ENCODE peak calls at places on chromosomes 3 and 15, in five cellular contexts. N is putamen, G is GF-D8, Z is fibroblast of mammary gland, J is NAMALWA. H is an unnamed sample.

GRCh38 chr15:34642252-34642651 is 58.8 kb upstream of the GOLGA8B start:
- DNase-seq in N (no peak), G (no peak), Z (no peak), J (no peak), H (no peak)

GRCh38 chr3:10528046-10528445 is 22.7 kb upstream of the ATP2B2 start:
- DNase-seq in N (no peak), G (no peak), Z (no peak), J (no peak), H (no peak)

GRCh38 chr15:39642011-39642640 is 61.2 kb downstream of the THBS1 start:
- DNase-seq in N (peak; percentile 62), G (no peak), Z (peak; percentile 55), J (no peak), H (peak; percentile 80)

GRCh38 chr15:74050835-74051234 is 31.5 kb downstream of the GOLGA6A start:
- DNase-seq in N (no peak), G (no peak), Z (no peak), J (no peak), H (no peak)

GRCh38 chr15:68781766-68782588 is 38.7 kb downstream of the ANP32A start:
- DNase-seq in N (no peak), G (peak; percentile 87), Z (no peak), J (no peak), H (no peak)

GRCh38 chr3:16249336-16249735 is 15.4 kb downstream of the DPH3 start:
- DNase-seq in N (no peak), G (no peak), Z (peak; percentile 63), J (peak; percentile 52), H (peak; percentile 42)

GRCh38 chr3:115615001-115615447 is 8.3 kb upstream of the GAP43 start:
- DNase-seq in N (no peak), G (no peak), Z (peak; percentile 2), J (no peak), H (peak; percentile 46)

GRCh38 chr15:67146214-67146613 is 80.8 kb downstream of the SMAD3 start:
- DNase-seq in N (no peak), G (no peak), Z (peak; percentile 93), J (peak; percentile 43), H (peak; percentile 93)

GRCh38 chr15:93980149-93980911 is 251.0 kb upstream of the MCTP2 start:
- DNase-seq in N (no peak), G (no peak), Z (peak; percentile 44), J (no peak), H (no peak)

GRCh38 chr15:71195242-71195641 is 80.0 kb downstream of the THSD4 start:
- DNase-seq in N (no peak), G (no peak), Z (no peak), J (no peak), H (no peak)

GRCh38 chr3:89488800-89489580 is 381.6 kb downstream of the EPHA3 start:
- DNase-seq in N (no peak), G (no peak), Z (no peak), J (no peak), H (peak; percentile 48)

GRCh38 chr15:89646416-89647141 is 8.7 kb downstream of the KIF7 start:
- DNase-seq in N (no peak), G (no peak), Z (no peak), J (no peak), H (no peak)

GRCh38 chr3:184085389-184085852 is 11.4 kb upstream of the HTR3E start:
- DNase-seq in N (no peak), G (peak; percentile 42), Z (peak; percentile 58), J (no peak), H (peak; percentile 91)

GRCh38 chr3:186044427-186044826 is 64.5 kb downstream of the ETV5 start:
- DNase-seq in N (no peak), G (no peak), Z (no peak), J (no peak), H (no peak)

GRCh38 chr15:41798607-41799487 is 24.6 kb downstream of the MAPKBP1 start:
- DNase-seq in N (no peak), G (no peak), Z (peak; percentile 41), J (no peak), H (no peak)

GRCh38 chr15:82828064-82828463 is 18.6 kb downstream of the WHAMM start:
- DNase-seq in N (no peak), G (no peak), Z (peak; percentile 74), J (no peak), H (peak; percentile 68)

GRCh38 chr15:81498314-81498713 is 124.3 kb upstream of the TMC3 start:
- DNase-seq in N (no peak), G (no peak), Z (no peak), J (no peak), H (no peak)

GRCh38 chr3:33075996-33076395 is 20.9 kb downstream of the GLB1 start:
- DNase-seq in N (no peak), G (no peak), Z (peak; percentile 19), J (no peak), H (peak; percentile 38)

GRCh38 chr3:139227165-139227564 is 116.7 kb upstream of the MRPS22 start:
- DNase-seq in N (no peak), G (no peak), Z (no peak), J (no peak), H (no peak)

GRCh38 chr15:70376929-70377691 is 279.4 kb upstream of the TLE3 start:
- DNase-seq in N (no peak), G (peak; percentile 15), Z (peak; percentile 76), J (no peak), H (peak; percentile 61)

GRCh38 chr3:41267975-41268640 is 68.8 kb downstream of the CTNNB1 start:
- DNase-seq in N (no peak), G (no peak), Z (peak; percentile 98), J (no peak), H (peak; percentile 88)

GRCh38 chr15:96341465-96342142 is 11.1 kb downstream of the NR2F2 start:
- DNase-seq in N (no peak), G (no peak), Z (peak; percentile 48), J (no peak), H (no peak)

GRCh38 chr3:114058646-114059045 is 2.1 kb downstream of the QTRT2 start:
- DNase-seq in N (no peak), G (no peak), Z (peak; percentile 15), J (no peak), H (no peak)

GRCh38 chr3:118165413-118165812 is 869.2 kb downstream of the IGSF11 start:
- DNase-seq in N (no peak), G (no peak), Z (no peak), J (no peak), H (no peak)

GRCh38 chr3:165233521-165234195 is 37.5 kb upstream of the SLITRK3 start:
- DNase-seq in N (no peak), G (no peak), Z (no peak), J (no peak), H (peak; percentile 98)

GRCh38 chr3:193780810-193781472 is 187.9 kb downstream of the OPA1 start:
- DNase-seq in N (peak; percentile 64), G (no peak), Z (peak; percentile 79), J (peak; percentile 52), H (peak; percentile 81)

GRCh38 chr15:64634576-64635485 is 140.6 kb downstream of the RBPMS2 start:
- DNase-seq in N (no peak), G (no peak), Z (no peak), J (no peak), H (peak; percentile 35)